ENCODE peak calls at places on chromosomes 11 and 22, in five cellular contexts. A is naive thymus-derived CD4-positive, alpha-beta T cell; G is GM12878; X is upper lobe of right lung; B is GM23338. Q is an unnamed sample.

GRCh38 chr11:11163256-11163655 is 189.8 kb downstream of the CSNK2A3 start:
- DNase-seq in A (no peak), G (no peak), B (peak; percentile 60), X (no peak), Q (no peak)

GRCh38 chr11:33701831-33702230 is 1.2 kb upstream of the C11orf91 start:
- DNase-seq in B (no peak), A (no peak), X (no peak), G (no peak), Q (no peak)

GRCh38 chr22:22422629-22423112 is 85.9 kb downstream of the ZNF280B start:
- DNase-seq in X (peak; percentile 74), B (peak; percentile 84), G (peak; percentile 85), A (peak; percentile 39), Q (no peak)

GRCh38 chr22:42990131-42990838 is 24.7 kb downstream of the PACSIN2 start:
- DNase-seq in X (no peak), A (no peak), G (no peak), B (peak; percentile 51), Q (no peak)

GRCh38 chr11:4683020-4683419 is 14.6 kb downstream of the OR51E2 start:
- DNase-seq in B (no peak), G (no peak), A (no peak), X (no peak), Q (no peak)

GRCh38 chr11:96315476-96315875 is 27.5 kb downstream of the MAML2 start:
- DNase-seq in B (no peak), G (no peak), X (no peak), A (no peak), Q (no peak)

GRCh38 chr22:50274311-50274710 is 4.1 kb upstream of the MAPK11 start:
- DNase-seq in G (no peak), B (peak; percentile 60), A (peak; percentile 41), X (no peak), Q (no peak)

GRCh38 chr11:72280726-72281315 is 36.8 kb upstream of the PHOX2A start:
- DNase-seq in A (no peak), B (no peak), X (no peak), G (no peak), Q (no peak)

GRCh38 chr11:57325735-57326048 is 940 bp upstream of the TNKS1BP1 start:
- DNase-seq in A (no peak), B (no peak), G (no peak), X (peak; percentile 84), Q (no peak)

GRCh38 chr11:10302294-10302743 is 2.6 kb upstream of the ADM start:
- DNase-seq in A (no peak), X (no peak), B (no peak), G (no peak), Q (no peak)

GRCh38 chr11:62431171-62431895 is 12.5 kb downstream of the SCGB1A1 start:
- DNase-seq in B (no peak), X (no peak), G (no peak), A (no peak), Q (no peak)

GRCh38 chr22:18001040-18001893 is 23.1 kb downstream of the MICAL3 start:
- DNase-seq in G (peak; percentile 75), A (peak; percentile 49), X (peak; percentile 93), B (peak; percentile 99), Q (peak; percentile 46)

GRCh38 chr11:93528252-93528651 is 14.9 kb downstream of the SMCO4 start:
- DNase-seq in A (no peak), B (no peak), G (no peak), X (no peak), Q (no peak)

GRCh38 chr11:114108501-114109205 is 49.1 kb downstream of the ZBTB16 start:
- DNase-seq in X (no peak), A (no peak), G (no peak), B (no peak), Q (no peak)

GRCh38 chr11:131511794-131512193 is 141.4 kb downstream of the NTM start:
- DNase-seq in B (peak; percentile 91), X (no peak), A (no peak), G (no peak), Q (peak; percentile 0)

GRCh38 chr22:36544107-36544620 is 15.2 kb upstream of the EIF3D start:
- DNase-seq in B (no peak), X (no peak), G (no peak), A (no peak), Q (no peak)

GRCh38 chr11:110196241-110196754 is 100.1 kb downstream of the RDX start:
- DNase-seq in X (no peak), B (no peak), A (no peak), G (no peak), Q (no peak)

GRCh38 chr22:45064313-45065268 is 54.8 kb upstream of the PHF21B start:
- DNase-seq in X (no peak), B (no peak), A (no peak), G (peak; percentile 7), Q (no peak)

GRCh38 chr11:115774756-115775155 is 270.5 kb upstream of the CADM1 start:
- DNase-seq in A (no peak), B (no peak), G (no peak), X (no peak), Q (no peak)

GRCh38 chr11:33687733-33688479 is 12.7 kb downstream of the C11orf91 start:
- DNase-seq in A (no peak), X (no peak), B (peak; percentile 86), G (peak; percentile 33), Q (no peak)

GRCh38 chr11:61777234-61778090 is 14.9 kb downstream of the TMEM258 start:
- DNase-seq in X (no peak), G (no peak), B (peak; percentile 84), A (peak; percentile 52), Q (peak; percentile 63)

GRCh38 chr11:61795459-61795858 is 2.7 kb downstream of the FEN1 start:
- DNase-seq in B (no peak), G (no peak), A (no peak), X (no peak), Q (no peak)

GRCh38 chr11:65934014-65934413 is 11.3 kb upstream of the TSGA10IP start:
- DNase-seq in X (no peak), G (no peak), A (no peak), B (no peak), Q (no peak)

GRCh38 chr11:114553642-114554041 is 6.0 kb downstream of the NXPE1 start:
- DNase-seq in B (no peak), G (no peak), A (no peak), X (no peak), Q (no peak)

GRCh38 chr11:46210133-46210636 is 67.3 kb upstream of the CREB3L1 start:
- DNase-seq in X (no peak), B (no peak), A (no peak), G (peak; percentile 15), Q (no peak)

GRCh38 chr11:122271167-122271566 is 155.2 kb upstream of the BLID start:
- DNase-seq in X (no peak), B (no peak), A (no peak), G (no peak), Q (no peak)

GRCh38 chr11:94934362-94934761 is 39.0 kb downstream of the CWC15 start:
- DNase-seq in A (peak; percentile 18), B (peak; percentile 58), G (no peak), X (no peak), Q (no peak)
- H3K4me1 ChIP-seq in A (peaks cover 28% of the 10 kb centered on the region), B (peaks cover 13% of the 10 kb centered on the region), G (no peaks in the 10 kb centered on the region), X (peaks cover 25% of the 10 kb centered on the region), Q (peaks cover 25% of the 10 kb centered on the region)

GRCh38 chr11:48055292-48056132 is 75.2 kb downstream of the PTPRJ start:
- DNase-seq in G (no peak), X (no peak), B (peak; percentile 50), A (peak; percentile 90), Q (peak; percentile 94)
- H3K4me1 ChIP-seq in G (peaks cover 44% of the 10 kb centered on the region), X (peaks cover 59% of the 10 kb centered on the region), B (peaks cover 32% of the 10 kb centered on the region), A (peaks cover 84% of the 10 kb centered on the region), Q (peaks cover 83% of the 10 kb centered on the region)

GRCh38 chr11:69353696-69354544 is 60.0 kb downstream of the MYEOV start:
- DNase-seq in G (no peak), B (peak; percentile 14), X (no peak), A (no peak), Q (no peak)
- H3K4me1 ChIP-seq in G (no peaks in the 10 kb centered on the region), B (no peaks in the 10 kb centered on the region), X (peaks cover 5% of the 10 kb centered on the region), A (no peaks in the 10 kb centered on the region), Q (no peaks in the 10 kb centered on the region)

DNA sequence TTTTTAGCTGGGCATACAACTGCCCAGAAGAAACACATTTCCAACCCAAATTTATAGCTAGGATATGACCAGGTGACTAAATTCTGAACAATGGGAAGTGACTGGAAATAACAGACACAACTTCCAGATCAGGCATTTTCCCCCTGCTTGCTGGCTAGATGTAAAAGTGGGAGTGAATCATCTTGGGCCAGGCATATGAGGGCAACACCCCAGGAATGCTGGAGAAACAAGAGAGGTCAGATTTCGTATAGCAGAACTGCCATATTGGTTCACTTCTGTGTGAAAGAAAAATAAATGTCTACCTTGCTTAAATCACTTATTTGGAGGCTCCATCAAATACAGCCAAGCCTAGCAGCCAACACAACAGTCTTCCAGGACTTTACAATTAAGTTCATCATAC is 7.4 kb downstream of the ATL3 start:
- DNase-seq in A (no peak), B (no peak), G (no peak), X (no peak), Q (no peak)
- H3K4me1 ChIP-seq in A (no peaks in the 10 kb centered on the region), B (peaks cover 4% of the 10 kb centered on the region), G (peaks cover 10% of the 10 kb centered on the region), X (peaks cover 42% of the 10 kb centered on the region), Q (peaks cover 7% of the 10 kb centered on the region)

DNA sequence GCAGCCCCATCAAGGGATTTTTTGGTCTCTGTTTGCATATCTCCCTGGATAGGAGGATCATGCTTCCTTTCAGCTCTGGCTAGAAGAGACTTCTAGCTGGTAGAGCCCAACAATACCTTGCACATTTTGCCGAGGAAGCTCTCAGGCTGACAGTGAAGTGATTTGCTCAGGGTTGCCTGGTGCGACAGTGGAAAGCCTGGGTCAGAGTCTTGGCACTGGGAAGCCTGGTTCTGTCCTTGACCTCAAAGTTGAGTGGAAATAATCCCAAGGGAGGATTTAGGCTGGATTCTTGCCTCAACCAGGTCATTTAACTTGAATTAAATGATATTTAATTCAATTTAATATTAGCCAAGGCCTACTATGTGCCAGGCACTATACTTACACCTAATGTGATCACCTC is 24.4 kb upstream of the ALG8 start:
- DNase-seq in B (no peak), G (no peak), X (no peak), A (no peak), Q (no peak)
- H3K4me1 ChIP-seq in B (no peaks in the 10 kb centered on the region), G (no peaks in the 10 kb centered on the region), X (peaks cover 10% of the 10 kb centered on the region), A (no peaks in the 10 kb centered on the region), Q (no peaks in the 10 kb centered on the region)

DNA sequence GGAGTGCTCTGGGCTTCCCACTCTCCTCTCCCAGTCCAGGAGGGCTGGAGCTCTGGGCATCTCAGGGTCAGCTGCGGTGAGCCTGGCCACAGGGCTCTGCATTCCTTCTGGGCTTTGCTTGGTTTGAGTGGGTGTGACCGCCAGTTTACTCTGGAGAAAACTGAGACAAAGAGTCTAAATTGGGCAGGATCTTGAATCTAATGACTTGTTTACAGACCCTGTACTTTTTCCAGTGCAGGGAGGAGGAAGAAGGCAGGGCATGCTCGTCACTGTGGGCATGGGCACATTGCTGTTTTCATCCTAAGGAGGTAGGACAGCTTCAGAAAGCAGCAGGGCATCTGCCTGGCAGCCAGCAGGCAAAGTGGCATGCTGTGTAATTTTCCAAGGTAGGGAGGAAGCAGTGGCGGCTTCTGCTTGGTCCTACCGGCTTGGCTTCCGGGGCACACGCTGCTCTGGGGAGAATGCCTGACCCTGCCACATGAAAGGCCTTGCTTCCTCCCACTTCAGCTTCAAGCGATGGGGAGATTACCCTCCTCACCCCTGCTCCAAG is 22.9 kb downstream of the FLI1 start:
- DNase-seq in B (peak; percentile 18), X (no peak), G (no peak), A (peak; percentile 71), Q (peak; percentile 43)
- H3K4me1 ChIP-seq in B (peaks cover 67% of the 10 kb centered on the region), X (peaks cover 88% of the 10 kb centered on the region), G (peaks cover 68% of the 10 kb centered on the region), A (peaks cover 90% of the 10 kb centered on the region), Q (peaks cover 95% of the 10 kb centered on the region)